ENCODE peak calls at places on chromosomes 13 and 19, in five cellular contexts. N is COR-L47, T is amniotic epithelial cell, S is kidney tubule cell, O is ACHN. X is an unnamed sample.
A peak's percentile ranks its signal among the peaks of the same experiment; 100 is the strongest.

GRCh38 chr13:42836930-42837329 is 55.5 kb downstream of the FAM216B start:
- DNase-seq in S (peak; percentile 71), T (peak; percentile 53), O (peak; percentile 80), N (no peak), X (no peak)

GRCh38 chr19:27746691-27747380 is 1466.1 kb downstream of the UQCRFS1 start:
- DNase-seq in S (peak; percentile 34), O (peak; percentile 2), N (no peak), T (peak; percentile 1), X (no peak)

GRCh38 chr19:52453324-52454094 is at the start of gene ZNF578:
- DNase-seq in T (peak; percentile 85), S (peak; percentile 84), N (no peak), O (no peak), X (no peak)

GRCh38 chr19:11530432-11530831 is 1.5 kb upstream of the ECSIT start:
- DNase-seq in S (peak; percentile 72), N (peak; percentile 93), O (peak; percentile 95), T (peak; percentile 92), X (peak; percentile 58)

GRCh38 chr19:48814895-48815294 is 4.1 kb upstream of the BCAT2 start:
- DNase-seq in S (no peak), T (no peak), O (no peak), N (no peak), X (no peak)

GRCh38 chr19:34506026-34506370 is 24.4 kb downstream of the WTIP start:
- DNase-seq in T (no peak), N (no peak), S (no peak), O (no peak), X (no peak)

GRCh38 chr19:10290876-10291553 is 1.3 kb downstream of the ICAM5 start:
- DNase-seq in T (no peak), N (peak; percentile 43), S (peak; percentile 34), O (peak; percentile 23), X (peak; percentile 49)

GRCh38 chr19:1883784-1884183 is 1.5 kb downstream of the ABHD17A start:
- DNase-seq in N (no peak), S (no peak), O (no peak), T (no peak), X (no peak)

GRCh38 chr19:18577365-18577914 is 5.8 kb downstream of the UBA52 start:
- DNase-seq in O (no peak), S (no peak), T (no peak), N (no peak), X (no peak)

GRCh38 chr19:34989248-34989797 is 10.8 kb upstream of the GRAMD1A start:
- DNase-seq in S (no peak), O (no peak), N (no peak), T (no peak), X (no peak)

GRCh38 chr13:110444226-110444653 is 117.3 kb downstream of the RAB20 start:
- DNase-seq in N (no peak), T (peak; percentile 76), O (peak; percentile 53), S (no peak), X (peak; percentile 65)

GRCh38 chr13:112983428-112984196 is 14.6 kb downstream of the MCF2L start:
- DNase-seq in N (no peak), T (no peak), S (no peak), O (no peak), X (peak; percentile 33)

GRCh38 chr13:42574011-42574410 is at the start of gene TNFSF11:
- DNase-seq in O (no peak), S (peak; percentile 1), N (peak; percentile 7), T (no peak), X (no peak)

GRCh38 chr19:34236035-34236793 is 18.1 kb upstream of the GARRE1 start:
- DNase-seq in T (peak; percentile 96), O (no peak), N (no peak), S (no peak), X (no peak)

GRCh38 chr19:4557186-4557970 is 2.1 kb downstream of the SEMA6B start:
- DNase-seq in O (no peak), N (no peak), T (no peak), S (no peak), X (peak; percentile 28)

GRCh38 chr13:37365496-37365895 is 233.1 kb downstream of the POSTN start:
- DNase-seq in S (no peak), T (no peak), N (no peak), O (no peak), X (no peak)

GRCh38 chr19:3573858-3574637 is 1.3 kb downstream of the HMG20B start:
- DNase-seq in O (peak; percentile 90), T (peak; percentile 94), S (peak; percentile 96), N (peak; percentile 81), X (peak; percentile 91)

GRCh38 chr13:85729296-85729695 is 69.9 kb downstream of the SLITRK6 start:
- DNase-seq in S (no peak), N (no peak), O (no peak), T (peak; percentile 27), X (no peak)

GRCh38 chr19:24074720-24075119 is 12.3 kb upstream of the ZNF254 start:
- DNase-seq in O (no peak), T (peak; percentile 62), N (no peak), S (no peak), X (no peak)

GRCh38 chr19:13428352-13428751 is 77.9 kb downstream of the CACNA1A start:
- DNase-seq in O (peak; percentile 14), T (no peak), N (no peak), S (peak; percentile 21), X (no peak)

GRCh38 chr19:15591796-15592195 is 23.2 kb upstream of the CYP4F8 start:
- DNase-seq in S (no peak), N (no peak), T (no peak), O (no peak), X (no peak)

GRCh38 chr13:20943519-20944012 is 41.0 kb upstream of the XPO4 start:
- DNase-seq in O (peak; percentile 87), S (peak; percentile 96), T (peak; percentile 97), N (peak; percentile 57), X (peak; percentile 93)

GRCh38 chr13:68272652-68273051 is 1042.5 kb upstream of the PCDH9 start:
- DNase-seq in T (no peak), S (no peak), N (no peak), O (no peak), X (no peak)

X was measured in PC-9.